ENCODE peak calls at places on chromosomes 3 and 15, in six cellular contexts. O is NCI-H524 treated with DMSO at 0.1 percent for 48 hours; X is Daoy; P is fibroblast of the conjunctiva; K is activated CD4-positive, alpha-beta T cell treated with anti-CD3 and anti-CD28 coated beads, Interleukin-2, amount 50 U/mL, for 1 hour; D is cardiac septum. N is an unnamed sample.

GRCh38 chr15:58330836-58331561 is 100.8 kb upstream of the LIPC start:
- DNase-seq in O (no peak), X (no peak), P (no peak), K (no peak), D (no peak), N (no peak)

GRCh38 chr3:53570709-53571108 is 76.3 kb downstream of the CACNA1D start:
- DNase-seq in O (no peak), X (no peak), P (no peak), K (no peak), D (no peak), N (no peak)

GRCh38 chr3:66413151-66413751 is 87.6 kb downstream of the LRIG1 start:
- DNase-seq in O (no peak), X (peak; percentile 69), P (no peak), K (no peak), D (peak; percentile 60), N (no peak)

GRCh38 chr3:64188810-64189560 is 36.3 kb downstream of the PRICKLE2 start:
- DNase-seq in O (no peak), X (peak; percentile 91), P (no peak), K (no peak), D (no peak), N (no peak)

GRCh38 chr3:126488205-126488604 is 12.5 kb upstream of the ZXDC start:
- DNase-seq in O (no peak), X (no peak), P (no peak), K (no peak), D (no peak), N (no peak)

GRCh38 chr3:106880206-106880605 is 497.0 kb upstream of the CCDC54 start:
- DNase-seq in O (no peak), X (no peak), P (no peak), K (no peak), D (no peak), N (no peak)

GRCh38 chr15:42890161-42890913 is 30.2 kb downstream of the TTBK2 start:
- DNase-seq in O (no peak), X (peak; percentile 73), P (no peak), K (no peak), D (no peak), N (no peak)

GRCh38 chr15:84826369-84826823 is 9.2 kb downstream of the ALPK3 start:
- DNase-seq in O (no peak), X (peak; percentile 36), P (no peak), K (no peak), D (no peak), N (no peak)

GRCh38 chr15:70023769-70024491 is 73.8 kb downstream of the TLE3 start:
- DNase-seq in O (no peak), X (peak; percentile 35), P (peak; percentile 46), K (no peak), D (peak; percentile 74), N (no peak)

GRCh38 chr15:63939531-63940130 is 105.9 kb upstream of the HERC1 start:
- DNase-seq in O (no peak), X (peak; percentile 55), P (no peak), K (no peak), D (no peak), N (no peak)

GRCh38 chr3:98333989-98334606 is 19.6 kb upstream of the OR5K4 start:
- DNase-seq in O (no peak), X (no peak), P (no peak), K (no peak), D (no peak), N (no peak)

GRCh38 chr3:144178607-144179006 is 207.0 kb downstream of the DIPK2A start:
- DNase-seq in O (no peak), X (no peak), P (no peak), K (no peak), D (no peak), N (no peak)

GRCh38 chr3:59108091-59108815 is 58.4 kb upstream of the CFAP20DC start:
- DNase-seq in O (no peak), X (peak; percentile 9), P (no peak), K (no peak), D (no peak), N (no peak)

GRCh38 chr15:65049418-65049840 is 4.2 kb downstream of the SLC51B start:
- DNase-seq in O (peak; percentile 96), X (peak; percentile 95), P (peak; percentile 85), K (peak; percentile 83), D (peak; percentile 92), N (peak; percentile 80)

GRCh38 chr3:176521531-176522175 is 675.6 kb downstream of the TBL1XR1 start:
- DNase-seq in O (no peak), X (no peak), P (peak; percentile 39), K (no peak), D (no peak), N (no peak)

GRCh38 chr3:162799910-162800309 is 1303.3 kb downstream of the OTOL1 start:
- DNase-seq in O (no peak), X (no peak), P (peak; percentile 5), K (no peak), D (no peak), N (no peak)

GRCh38 chr3:114527036-114527644 is 233.3 kb downstream of the TIGIT start:
- DNase-seq in O (no peak), X (peak; percentile 14), P (no peak), K (no peak), D (no peak), N (no peak)

GRCh38 chr15:97961067-97961954 is 808 bp downstream of the ARRDC4 start:
- DNase-seq in O (no peak), X (peak; percentile 30), P (no peak), K (peak; percentile 3), D (peak; percentile 77), N (peak; percentile 2)

N was measured in central memory CD4-positive, alpha-beta T cell.